ENCODE peak calls at places on chromosomes 12 and 14, in seven cellular contexts. G, O, A, Q, H, X and F are unnamed samples.

GRCh38 chr14:88248606-88249005 is 74.5 kb downstream of the KCNK10 start:
- DNase-seq in G (no peak), O (no peak), A (no peak), Q (no peak), H (no peak), X (no peak), F (no peak)

GRCh38 chr12:89370850-89371249 is 18.5 kb upstream of the DUSP6 start:
- DNase-seq in G (no peak), O (no peak), A (no peak), Q (no peak), H (no peak), X (no peak), F (no peak)

GRCh38 chr14:80350707-80351106 is 139.4 kb upstream of the DIO2 start:
- DNase-seq in G (no peak), O (no peak), A (no peak), Q (no peak), H (no peak), X (no peak), F (no peak)

GRCh38 chr12:112986291-112986800 is 8.0 kb downstream of the OAS2 start:
- DNase-seq in G (no peak), O (no peak), A (no peak), Q (no peak), H (no peak), X (no peak), F (no peak)

GRCh38 chr14:41872906-41873305 is 266.2 kb downstream of the LRFN5 start:
- DNase-seq in G (no peak), O (no peak), A (no peak), Q (no peak), H (no peak), X (no peak), F (no peak)

GRCh38 chr14:105487449-105487985 is 831 bp downstream of the CRIP1 start:
- DNase-seq in G (no peak), O (peak; percentile 73), A (peak; percentile 89), Q (peak; percentile 65), H (peak; percentile 16), X (peak; percentile 53), F (no peak)

GRCh38 chr12:27966870-27967269 is 5.7 kb downstream of the PTHLH start:
- DNase-seq in G (no peak), O (no peak), A (no peak), Q (no peak), H (no peak), X (no peak), F (no peak)

GRCh38 chr12:55687746-55688145 is 20.0 kb downstream of the ITGA7 start:
- DNase-seq in G (no peak), O (no peak), A (no peak), Q (no peak), H (no peak), X (no peak), F (no peak)

GRCh38 chr12:128796439-128797118 is 27.2 kb downstream of the SLC15A4 start:
- DNase-seq in G (no peak), O (no peak), A (no peak), Q (no peak), H (no peak), X (no peak), F (no peak)

GRCh38 chr12:182381-182883 is 31.5 kb downstream of the SLC6A12 start:
- DNase-seq in G (no peak), O (no peak), A (no peak), Q (no peak), H (no peak), X (no peak), F (no peak)

GRCh38 chr12:581321-581720 is 81.9 kb downstream of the NINJ2 start:
- DNase-seq in G (no peak), O (no peak), A (no peak), Q (no peak), H (no peak), X (no peak), F (no peak)

GRCh38 chr12:96143827-96144226 is 50.3 kb upstream of the ELK3 start:
- DNase-seq in G (no peak), O (no peak), A (no peak), Q (no peak), H (no peak), X (no peak), F (no peak)

GRCh38 chr12:163406-163986 is 50.5 kb downstream of the SLC6A12 start:
- DNase-seq in G (no peak), O (no peak), A (no peak), Q (no peak), H (no peak), X (no peak), F (no peak)

GRCh38 chr12:6921996-6922935 is 5.5 kb upstream of the ATN1 start:
- DNase-seq in G (no peak), O (no peak), A (no peak), Q (no peak), H (no peak), X (no peak), F (no peak)

GRCh38 chr12:53180931-53181645 is 363 bp upstream of the CSAD start:
- DNase-seq in G (peak; percentile 77), O (no peak), A (no peak), Q (no peak), H (peak; percentile 90), X (peak; percentile 50), F (no peak)

GRCh38 chr12:54601841-54602240 is 13.4 kb upstream of the PPP1R1A start:
- DNase-seq in G (no peak), O (no peak), A (no peak), Q (no peak), H (no peak), X (no peak), F (no peak)

GRCh38 chr14:54651018-54651351 is 84.1 kb downstream of the SAMD4A start:
- DNase-seq in G (no peak), O (no peak), A (no peak), Q (no peak), H (no peak), X (no peak), F (no peak)

GRCh38 chr14:90382491-90383125 is 14.2 kb upstream of the CALM1 start:
- DNase-seq in G (no peak), O (peak; percentile 47), A (peak; percentile 75), Q (peak; percentile 85), H (peak; percentile 64), X (peak; percentile 58), F (peak; percentile 94)

GRCh38 chr12:69457433-69457832 is 12.8 kb upstream of the FRS2 start:
- DNase-seq in G (no peak), O (no peak), A (no peak), Q (no peak), H (no peak), X (no peak), F (no peak)

GRCh38 chr12:52139579-52140062 is 52.2 kb downstream of the KRT80 start:
- DNase-seq in G (no peak), O (no peak), A (peak; percentile 16), Q (no peak), H (peak; percentile 77), X (no peak), F (no peak)

GRCh38 chr12:108542320-108542719 is 18.7 kb downstream of the SART3 start:
- DNase-seq in G (no peak), O (no peak), A (no peak), Q (no peak), H (no peak), X (no peak), F (no peak)

GRCh38 chr12:57165741-57166140 is 18.3 kb upstream of the LRP1-AS start:
- DNase-seq in G (no peak), O (no peak), A (no peak), Q (no peak), H (no peak), X (no peak), F (no peak)

GRCh38 chr12:9717070-9717925 is 15.6 kb downstream of the CLECL1 start:
- DNase-seq in G (no peak), O (no peak), A (no peak), Q (no peak), H (no peak), X (no peak), F (no peak)

GRCh38 chr12:49901026-49901425 is 2.7 kb downstream of the FAIM2 start:
- DNase-seq in G (no peak), O (no peak), A (no peak), Q (no peak), H (no peak), X (no peak), F (no peak)

GRCh38 chr12:117141097-117141898 is 42.1 kb upstream of the TESC start:
- DNase-seq in G (no peak), O (no peak), A (no peak), Q (no peak), H (no peak), X (no peak), F (no peak)

GRCh38 chr14:94213021-94213420 is 38.9 kb downstream of the PPP4R4 start:
- DNase-seq in G (no peak), O (no peak), A (no peak), Q (no peak), H (no peak), X (no peak), F (no peak)

GRCh38 chr12:67472551-67472950 is 176.0 kb upstream of the DYRK2 start:
- DNase-seq in G (no peak), O (no peak), A (no peak), Q (peak; percentile 75), H (no peak), X (no peak), F (no peak)

GRCh38 chr12:102486153-102486552 is 5.8 kb upstream of the IGF1 start:
- DNase-seq in G (no peak), O (no peak), A (no peak), Q (no peak), H (no peak), X (no peak), F (no peak)

GRCh38 chr12:29725587-29726320 is 58.0 kb downstream of the TMTC1 start:
- DNase-seq in G (no peak), O (no peak), A (no peak), Q (peak; percentile 70), H (no peak), X (no peak), F (no peak)

GRCh38 chr14:73236157-73236556 is 1.1 kb upstream of the PAPLN start:
- DNase-seq in G (no peak), O (no peak), A (no peak), Q (no peak), H (no peak), X (no peak), F (no peak)

GRCh38 chr12:66584673-66585072 is 94.2 kb downstream of the GRIP1 start:
- DNase-seq in G (no peak), O (no peak), A (no peak), Q (no peak), H (no peak), X (no peak), F (no peak)

GRCh38 chr12:4386756-4387155 is 7.2 kb upstream of the FGF23 start:
- DNase-seq in G (no peak), O (no peak), A (no peak), Q (no peak), H (no peak), X (no peak), F (peak; percentile 55)

GRCh38 chr14:69739486-69739885 is 27.5 kb upstream of the SRSF5 start:
- DNase-seq in G (no peak), O (no peak), A (no peak), Q (no peak), H (no peak), X (no peak), F (no peak)

GRCh38 chr12:45648070-45648469 is 81.4 kb upstream of the ARID2 start:
- DNase-seq in G (no peak), O (no peak), A (no peak), Q (no peak), H (no peak), X (no peak), F (no peak)

GRCh38 chr12:50597200-50598195 is 92.7 kb downstream of the DIP2B start:
- DNase-seq in G (no peak), O (peak; percentile 21), A (peak; percentile 22), Q (peak; percentile 61), H (no peak), X (peak; percentile 11), F (no peak)

GRCh38 chr12:179131-179884 is 34.6 kb downstream of the SLC6A12 start:
- DNase-seq in G (no peak), O (no peak), A (no peak), Q (no peak), H (no peak), X (no peak), F (no peak)